ENCODE peak calls at places on chromosomes 16 and 17, in seven cellular contexts. One of them, this sample, is unnamed.

GRCh38 chr17:43210576-43210975 is 1.1 kb upstream of the TMEM106A start:
- DNase-seq in left ventricle myocardium inferior: no peak
- DNase-seq in HT1080: no peak
- DNase-seq in stimulated activated naive CD8-positive, alpha-beta T cell treated with anti-CD3 and anti-CD28 coated beads, Interleukin-15, amount 100 ng/mL, for 72 hours: no peak
- DNase-seq in stimulated activated CD4-positive, alpha-beta T cell treated with anti-CD3 and anti-CD28 coated beads, Interleukin-2, amount 100 ng/mL, for 48 hours: no peak
- DNase-seq in NCI-H2081: no peak
- DNase-seq in C1 segment of cervical spinal cord: no peak
- DNase-seq in this sample: no peak

GRCh38 chr17:77608431-77608830 is 350.1 kb upstream of the TNRC6C start:
- DNase-seq in stimulated activated CD4-positive, alpha-beta T cell treated with anti-CD3 and anti-CD28 coated beads, Interleukin-2, amount 100 ng/mL, for 48 hours: no peak
- DNase-seq in stimulated activated naive CD8-positive, alpha-beta T cell treated with anti-CD3 and anti-CD28 coated beads, Interleukin-15, amount 100 ng/mL, for 72 hours: no peak
- DNase-seq in C1 segment of cervical spinal cord: no peak
- DNase-seq in HT1080: no peak
- DNase-seq in left ventricle myocardium inferior: no peak
- DNase-seq in NCI-H2081: no peak
- DNase-seq in this sample: no peak

GRCh38 chr17:67865438-67865837 is 40.1 kb downstream of the BPTF start:
- DNase-seq in stimulated activated naive CD8-positive, alpha-beta T cell treated with anti-CD3 and anti-CD28 coated beads, Interleukin-15, amount 100 ng/mL, for 72 hours: no peak
- DNase-seq in left ventricle myocardium inferior: no peak
- DNase-seq in HT1080: no peak
- DNase-seq in stimulated activated CD4-positive, alpha-beta T cell treated with anti-CD3 and anti-CD28 coated beads, Interleukin-2, amount 100 ng/mL, for 48 hours: no peak
- DNase-seq in NCI-H2081: no peak
- DNase-seq in C1 segment of cervical spinal cord: no peak
- DNase-seq in this sample: no peak

GRCh38 chr17:77935121-77935571 is 23.4 kb upstream of the TNRC6C start:
- DNase-seq in stimulated activated CD4-positive, alpha-beta T cell treated with anti-CD3 and anti-CD28 coated beads, Interleukin-2, amount 100 ng/mL, for 48 hours: no peak
- DNase-seq in NCI-H2081: peak
- DNase-seq in left ventricle myocardium inferior: no peak
- DNase-seq in HT1080: no peak
- DNase-seq in C1 segment of cervical spinal cord: no peak
- DNase-seq in stimulated activated naive CD8-positive, alpha-beta T cell treated with anti-CD3 and anti-CD28 coated beads, Interleukin-15, amount 100 ng/mL, for 72 hours: no peak
- DNase-seq in this sample: no peak

GRCh38 chr16:17591655-17592405 is 121.1 kb upstream of the XYLT1 start:
- DNase-seq in stimulated activated naive CD8-positive, alpha-beta T cell treated with anti-CD3 and anti-CD28 coated beads, Interleukin-15, amount 100 ng/mL, for 72 hours: peak
- DNase-seq in NCI-H2081: no peak
- DNase-seq in left ventricle myocardium inferior: no peak
- DNase-seq in HT1080: no peak
- DNase-seq in stimulated activated CD4-positive, alpha-beta T cell treated with anti-CD3 and anti-CD28 coated beads, Interleukin-2, amount 100 ng/mL, for 48 hours: no peak
- DNase-seq in C1 segment of cervical spinal cord: no peak
- DNase-seq in this sample: no peak

GRCh38 chr16:66961065-66961744 is at the start of gene CES3:
- DNase-seq in NCI-H2081: peak
- DNase-seq in C1 segment of cervical spinal cord: peak
- DNase-seq in stimulated activated CD4-positive, alpha-beta T cell treated with anti-CD3 and anti-CD28 coated beads, Interleukin-2, amount 100 ng/mL, for 48 hours: peak
- DNase-seq in HT1080: peak
- DNase-seq in stimulated activated naive CD8-positive, alpha-beta T cell treated with anti-CD3 and anti-CD28 coated beads, Interleukin-15, amount 100 ng/mL, for 72 hours: peak
- DNase-seq in left ventricle myocardium inferior: peak
- DNase-seq in this sample: peak

GRCh38 chr17:51807460-51807859 is 351.1 kb downstream of the CA10 start:
- DNase-seq in NCI-H2081: no peak
- DNase-seq in C1 segment of cervical spinal cord: no peak
- DNase-seq in HT1080: no peak
- DNase-seq in stimulated activated naive CD8-positive, alpha-beta T cell treated with anti-CD3 and anti-CD28 coated beads, Interleukin-15, amount 100 ng/mL, for 72 hours: no peak
- DNase-seq in left ventricle myocardium inferior: no peak
- DNase-seq in stimulated activated CD4-positive, alpha-beta T cell treated with anti-CD3 and anti-CD28 coated beads, Interleukin-2, amount 100 ng/mL, for 48 hours: no peak
- DNase-seq in this sample: no peak

GRCh38 chr17:36027776-36028175 is 10.0 kb upstream of the CCL23 start:
- DNase-seq in stimulated activated naive CD8-positive, alpha-beta T cell treated with anti-CD3 and anti-CD28 coated beads, Interleukin-15, amount 100 ng/mL, for 72 hours: no peak
- DNase-seq in left ventricle myocardium inferior: no peak
- DNase-seq in C1 segment of cervical spinal cord: no peak
- DNase-seq in HT1080: no peak
- DNase-seq in stimulated activated CD4-positive, alpha-beta T cell treated with anti-CD3 and anti-CD28 coated beads, Interleukin-2, amount 100 ng/mL, for 48 hours: no peak
- DNase-seq in NCI-H2081: no peak
- DNase-seq in this sample: no peak

GRCh38 chr17:79513805-79514535 is 96.9 kb downstream of the RBFOX3 start:
- DNase-seq in C1 segment of cervical spinal cord: no peak
- DNase-seq in NCI-H2081: no peak
- DNase-seq in HT1080: no peak
- DNase-seq in left ventricle myocardium inferior: no peak
- DNase-seq in stimulated activated CD4-positive, alpha-beta T cell treated with anti-CD3 and anti-CD28 coated beads, Interleukin-2, amount 100 ng/mL, for 48 hours: no peak
- DNase-seq in stimulated activated naive CD8-positive, alpha-beta T cell treated with anti-CD3 and anti-CD28 coated beads, Interleukin-15, amount 100 ng/mL, for 72 hours: no peak
- DNase-seq in this sample: no peak